ENCODE peak calls at places on chromosomes 7 and 10, in seven cellular contexts. Z, X, Q, D, L, M and R are unnamed samples.

GRCh38 chr7:120259382-120259781 is 13.6 kb upstream of the KCND2 start:
- DNase-seq in Z (no peak), X (no peak), Q (no peak), D (no peak), L (no peak), M (no peak), R (peak)

GRCh38 chr7:4951903-4952636 is 6.9 kb downstream of the MMD2 start:
- DNase-seq in Z (no peak), X (no peak), Q (no peak), D (no peak), L (peak), M (peak), R (peak)

GRCh38 chr10:84308481-84309304 is 19.7 kb upstream of the CCSER2 start:
- DNase-seq in Z (peak), X (peak), Q (peak), D (no peak), L (peak), M (peak), R (peak)

GRCh38 chr10:59387951-59388431 is 25.6 kb upstream of the FAM13C start:
- DNase-seq in Z (no peak), X (no peak), Q (no peak), D (no peak), L (peak), M (no peak), R (peak)

GRCh38 chr7:117808273-117808868 is 64.9 kb downstream of the CTTNBP2 start:
- DNase-seq in Z (peak), X (no peak), Q (peak), D (no peak), L (peak), M (no peak), R (no peak)

GRCh38 chr7:155954550-155955366 is 142.5 kb upstream of the SHH start:
- DNase-seq in Z (no peak), X (no peak), Q (no peak), D (no peak), L (no peak), M (no peak), R (no peak)

GRCh38 chr10:44853796-44854195 is 57.3 kb upstream of the TMEM72 start:
- DNase-seq in Z (no peak), X (no peak), Q (no peak), D (no peak), L (no peak), M (no peak), R (no peak)

GRCh38 chr7:16061011-16061410 is 360.3 kb downstream of the CRPPA start:
- DNase-seq in Z (no peak), X (no peak), Q (no peak), D (no peak), L (no peak), M (no peak), R (no peak)

GRCh38 chr7:100198266-100198665 is 20.5 kb downstream of the STAG3 start:
- DNase-seq in Z (no peak), X (no peak), Q (no peak), D (no peak), L (no peak), M (no peak), R (no peak)

GRCh38 chr7:26250239-26250638 is 41.4 kb upstream of the SNX10 start:
- DNase-seq in Z (no peak), X (no peak), Q (no peak), D (no peak), L (no peak), M (no peak), R (no peak)

GRCh38 chr7:71459137-71459536 is 327.2 kb downstream of the GALNT17 start:
- DNase-seq in Z (no peak), X (no peak), Q (no peak), D (no peak), L (no peak), M (no peak), R (no peak)

GRCh38 chr10:69202332-69202731 is 17.8 kb upstream of the HKDC1 start:
- DNase-seq in Z (no peak), X (no peak), Q (no peak), D (no peak), L (no peak), M (no peak), R (peak)

GRCh38 chr10:132942101-132942739 is at the start of gene CFAP46:
- DNase-seq in Z (peak), X (peak), Q (peak), D (no peak), L (peak), M (no peak), R (peak)

GRCh38 chr7:47816647-47817046 is 131.6 kb downstream of the PKD1L1 start:
- DNase-seq in Z (no peak), X (no peak), Q (peak), D (no peak), L (peak), M (no peak), R (peak)

GRCh38 chr7:35465791-35466336 is 212.0 kb upstream of the TBX20 start:
- DNase-seq in Z (peak), X (no peak), Q (peak), D (no peak), L (no peak), M (no peak), R (no peak)

GRCh38 chr10:21604651-21605050 is 70.6 kb downstream of the MLLT10 start:
- DNase-seq in Z (no peak), X (no peak), Q (no peak), D (no peak), L (no peak), M (no peak), R (no peak)

GRCh38 chr10:79353000-79353406 is 5.7 kb downstream of the PPIF start:
- DNase-seq in Z (no peak), X (no peak), Q (no peak), D (no peak), L (no peak), M (no peak), R (no peak)

GRCh38 chr10:123530166-123530870 is 135.8 kb upstream of the GPR26 start:
- DNase-seq in Z (no peak), X (no peak), Q (no peak), D (no peak), L (no peak), M (no peak), R (no peak)

GRCh38 chr7:114539575-114539974 is 125.0 kb downstream of the FOXP2 start:
- DNase-seq in Z (no peak), X (no peak), Q (peak), D (no peak), L (peak), M (no peak), R (peak)